ENCODE peak calls at places on chromosome 4, in five cellular contexts. X is IMR-90, B is mesenchymal stem cell, H is mesendoderm, F is neuronal stem cell. G is an unnamed sample. For H3K79me1, the result is how much of the 10 kb centered on the place peaks cover.

GRCh38 chr4:183469327-183469726 is 24.9 kb downstream of the CDKN2AIP start:
- DNase-seq in F (no peak), B (peak), H (no peak), X (no peak), G (no peak)

GRCh38 chr4:183072181-183072580 is 26.9 kb upstream of the WWC2 start:
- DNase-seq in X (peak), F (no peak), B (no peak), H (no peak), G (peak)

GRCh38 chr4:108345862-108346530 is 177.3 kb upstream of the LEF1 start:
- DNase-seq in H (no peak), X (peak), B (peak), F (no peak), G (no peak)

GRCh38 chr4:177077095-177077494 is 232.6 kb upstream of the NEIL3 start:
- DNase-seq in H (no peak), B (no peak), X (no peak), F (no peak), G (no peak)

GRCh38 chr4:167622481-167623240 is 388.4 kb upstream of the SPOCK3 start:
- DNase-seq in B (peak), H (peak), F (peak), X (peak), G (peak)

GRCh38 chr4:186627226-186627865 is 72.0 kb upstream of the MTNR1A start:
- DNase-seq in H (peak), X (peak), B (peak), F (no peak), G (peak)

GRCh38 chr4:129474698-129475097 is 378.7 kb downstream of the C4orf33 start:
- DNase-seq in X (no peak), H (peak), B (no peak), F (no peak), G (peak)

GRCh38 chr4:169621754-169622481 is 1.5 kb downstream of the CLCN3 start:
- DNase-seq in H (no peak), B (peak), F (no peak), X (peak), G (no peak)

DNA sequence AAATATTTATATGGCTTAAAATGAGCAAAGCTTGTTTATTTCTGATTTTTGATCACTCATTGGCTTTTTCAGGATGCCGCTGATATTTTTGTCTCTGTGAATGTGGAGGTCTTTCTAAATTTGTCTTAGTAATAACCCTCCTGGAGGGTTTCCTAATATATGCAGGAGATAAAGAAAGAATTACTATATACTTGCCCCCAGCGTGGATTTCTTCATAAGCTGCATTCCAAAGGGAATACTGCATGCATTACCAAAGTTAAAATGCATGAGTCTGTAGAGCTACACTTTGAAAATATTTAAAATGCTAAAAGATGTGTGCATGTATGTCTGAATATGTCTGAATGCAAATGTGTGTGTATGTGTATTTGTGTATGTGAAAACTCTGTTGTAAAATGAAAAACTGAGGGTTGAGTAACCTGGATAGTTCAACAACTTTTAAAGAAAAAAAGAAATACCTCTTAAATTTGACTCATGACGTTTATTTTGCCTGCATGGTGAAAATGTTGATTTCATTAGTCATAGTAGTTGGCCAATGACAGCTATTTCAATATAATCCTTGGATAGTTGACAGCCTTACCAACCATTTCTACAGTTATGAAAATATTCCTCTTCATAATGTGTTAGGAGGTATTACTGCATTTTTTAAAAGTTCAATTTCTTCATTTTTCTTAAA is 113.2 kb upstream of the ZNF827 start:
- DNase-seq in H (no peak), B (no peak), X (peak), F (no peak), G (peak)
- H3K4me3 ChIP-seq in H (no peak), B (no peak), X (no peak), F (no peak), G (no peak)

DNA sequence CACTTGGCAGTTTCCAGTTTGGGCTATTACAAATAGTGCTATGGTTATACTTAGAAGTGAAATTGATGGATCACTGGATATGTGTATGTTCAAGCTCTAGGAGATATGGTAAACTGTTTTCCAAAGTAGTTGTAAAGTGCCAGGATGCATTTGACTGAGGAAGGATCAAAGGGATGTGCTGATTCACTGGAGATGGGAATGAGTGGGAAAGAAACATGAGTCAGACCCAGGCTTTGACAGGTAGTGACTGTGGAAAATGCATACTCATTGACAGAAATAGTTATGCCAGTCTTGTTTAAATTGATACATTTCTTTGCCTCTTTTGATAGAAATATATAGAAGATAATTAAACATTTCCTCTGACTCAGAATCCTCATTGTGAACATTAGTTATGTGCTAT is 77.9 kb downstream of the CEP135 start:
- DNase-seq in B (peak), X (peak), H (no peak), F (no peak), G (no peak)
- H3K79me1 ChIP-seq in B (under half), X (under half), H (under half), F (under half), G (under half)

DNA sequence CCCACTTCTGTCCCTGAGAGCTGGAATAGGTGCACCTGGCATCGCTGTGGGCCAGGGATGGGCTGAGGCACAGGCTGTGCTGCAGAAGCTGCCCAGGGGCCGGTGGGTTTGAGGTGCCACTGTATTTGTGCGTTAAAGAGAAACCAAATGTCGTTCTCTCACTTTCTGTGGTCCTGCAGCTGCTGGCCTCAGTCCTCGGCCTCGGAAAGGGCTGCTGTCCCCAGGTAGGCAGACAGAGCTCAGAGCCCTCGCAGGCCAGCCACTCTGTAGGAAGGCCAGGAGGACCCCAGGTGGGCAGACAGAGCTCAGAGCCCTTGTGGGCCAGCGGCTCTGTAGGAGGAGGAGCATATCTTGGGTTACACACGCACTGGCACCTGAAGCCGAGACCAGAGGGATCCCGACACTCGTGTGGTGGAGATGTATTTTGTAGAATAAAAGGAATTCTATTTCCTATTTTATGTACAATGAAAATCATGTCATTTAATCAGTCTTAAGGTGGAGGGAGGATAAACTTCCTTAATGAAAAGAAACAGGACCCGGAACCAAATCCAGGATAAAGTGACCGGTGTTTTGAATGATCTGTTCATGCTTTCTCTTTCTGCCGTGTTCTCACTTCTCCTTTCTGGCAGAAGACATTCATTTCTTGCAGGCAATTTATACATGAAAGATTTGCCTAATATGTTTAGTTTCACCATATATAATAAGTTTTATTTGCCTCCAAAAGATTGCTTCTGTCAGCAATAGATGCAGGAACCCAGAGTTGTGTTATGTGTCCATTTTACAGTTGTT is 54.4 kb upstream of the HGFAC start:
- DNase-seq in X (no peak), H (no peak), B (no peak), F (no peak), G (no peak)
- H3K4me3 ChIP-seq in X (peak), H (no peak), B (peak), F (no peak), G (no peak)

DNA sequence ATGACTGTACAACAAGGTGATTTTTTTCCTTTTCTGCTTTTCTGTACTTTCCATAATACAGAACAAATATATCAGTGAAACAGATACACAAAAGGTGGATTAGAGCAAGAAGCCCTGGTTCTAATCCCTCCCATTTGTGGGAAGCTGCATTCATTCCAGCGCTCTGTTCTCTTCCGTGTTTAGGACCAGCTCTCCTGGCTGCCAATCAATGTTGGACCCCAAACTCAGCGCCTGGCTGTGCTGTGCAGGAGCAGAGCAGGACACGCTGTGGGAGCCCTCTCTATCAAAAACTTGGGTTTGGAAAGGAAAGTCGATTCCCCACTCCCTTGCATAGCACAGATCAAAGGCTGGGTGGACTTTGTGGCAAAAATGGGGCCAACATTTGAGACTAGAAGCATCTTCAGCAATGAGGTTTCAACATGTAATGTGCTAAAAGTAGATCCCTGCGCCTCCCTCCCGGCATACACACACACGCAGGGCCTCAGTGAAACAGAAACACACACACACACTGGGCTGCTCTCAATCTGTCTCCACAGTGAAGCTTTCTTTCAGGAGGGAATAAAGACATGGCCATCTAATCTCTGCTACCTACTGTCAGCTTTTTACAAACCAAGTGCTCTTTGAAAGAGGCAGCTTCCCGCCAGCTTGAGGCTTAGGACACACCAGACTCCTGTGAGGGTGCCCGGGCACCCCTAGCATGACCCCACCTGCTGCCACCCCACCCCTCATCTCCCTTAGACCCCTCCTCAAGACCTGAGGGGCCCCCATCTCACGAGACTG is 12.2 kb downstream of the WDR1 start:
- DNase-seq in F (no peak), H (no peak), X (no peak), B (peak), G (no peak)
- H3K79me1 ChIP-seq in F (under half), H (under half), X (half or more), B (under half), G (under half)

DNA sequence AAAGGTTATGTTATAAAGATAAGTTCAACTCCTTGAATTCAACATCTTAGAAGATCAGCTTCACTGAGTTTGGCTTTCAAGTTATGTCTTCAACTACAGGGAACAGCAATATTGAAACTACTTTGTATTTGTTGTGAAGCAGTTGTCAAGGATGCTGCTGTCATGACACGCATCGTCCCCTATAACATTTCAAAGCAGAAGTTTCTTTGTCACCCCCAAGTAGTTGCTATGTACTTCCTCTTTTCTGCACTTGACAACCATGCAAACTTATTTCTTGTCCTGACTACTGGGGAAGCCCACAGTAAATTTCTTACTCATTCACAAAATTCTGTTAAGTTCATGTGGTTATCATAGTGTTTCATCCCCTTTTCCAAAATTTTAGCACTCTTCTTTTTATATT is 14.3 kb downstream of the ANTXR2 start:
- DNase-seq in X (peak), B (peak), H (peak), F (no peak), G (peak)
- H3K4me3 ChIP-seq in X (no peak), B (no peak), H (no peak), F (no peak), G (no peak)

G was measured in trophoblast cell.